ENCODE peak calls at places on chromosome 22, in five cellular contexts. N is NCI-H1930; C is globus pallidus; D is B cell; G is effector CD8-positive, alpha-beta T cell. I is an unnamed sample.

GRCh38 chr22:48605856-48606255 is 1221.8 kb downstream of the BRD1 start:
- DNase-seq in G (no peak), D (no peak), C (no peak), N (no peak), I (no peak)

GRCh38 chr22:49983148-49984042 is 22.8 kb downstream of the PIM3 start:
- DNase-seq in N (no peak), G (no peak), C (no peak), D (peak), I (peak)

GRCh38 chr22:49703990-49704344 is 123.7 kb downstream of the BRD1 start:
- DNase-seq in G (no peak), D (no peak), C (no peak), N (no peak), I (no peak)

GRCh38 chr22:25125693-25126357 is 73.8 kb upstream of the CRYBB3 start:
- DNase-seq in G (no peak), D (no peak), C (no peak), N (no peak), I (no peak)

GRCh38 chr22:48679656-48680555 is 1147.8 kb downstream of the BRD1 start:
- DNase-seq in G (no peak), N (no peak), D (no peak), C (no peak), I (no peak)

GRCh38 chr22:41787331-41787730 is 13.1 kb upstream of the CCDC134 start:
- DNase-seq in N (no peak), D (no peak), C (no peak), G (no peak), I (no peak)

GRCh38 chr22:28589102-28589501 is 90.5 kb downstream of the TTC28 start:
- DNase-seq in N (no peak), D (no peak), G (no peak), C (no peak), I (no peak)

GRCh38 chr22:45227645-45228400 is 12.9 kb downstream of the KIAA0930 start:
- DNase-seq in C (peak), N (no peak), G (no peak), D (no peak), I (no peak)

GRCh38 chr22:27144345-27144744 is 487.0 kb downstream of the MIAT start:
- DNase-seq in C (no peak), D (no peak), N (no peak), G (no peak), I (no peak)

GRCh38 chr22:17105143-17106129 is 15.7 kb downstream of the TMEM121B start:
- DNase-seq in C (no peak), G (no peak), N (no peak), D (no peak), I (no peak)

GRCh38 chr22:35630387-35630793 is 13.3 kb upstream of the MB start:
- DNase-seq in N (no peak), D (no peak), C (no peak), G (no peak), I (no peak)

GRCh38 chr22:30195245-30196140 is 51.1 kb downstream of the LIF start:
- DNase-seq in C (no peak), G (no peak), D (no peak), N (no peak), I (no peak)

GRCh38 chr22:44669725-44670027 is 32.3 kb upstream of the PRR5 start:
- DNase-seq in N (no peak), D (no peak), G (no peak), C (no peak), I (no peak)

GRCh38 chr22:42770448-42770726 is 49.7 kb upstream of the A4GALT start:
- DNase-seq in N (no peak), G (no peak), D (no peak), C (no peak), I (no peak)

GRCh38 chr22:37561209-37562048 is 1.1 kb downstream of the CDC42EP1 start:
- DNase-seq in G (peak), N (peak), C (peak), D (peak), I (peak)

GRCh38 chr22:44192811-44193536 is 12.2 kb downstream of the PARVG start:
- DNase-seq in N (no peak), D (no peak), C (no peak), G (no peak), I (no peak)